ENCODE peak calls at places on chromosomes 13 and 19, in six cellular contexts. One of them, this sample, is unnamed.

GRCh38 chr19:15897738-15898276 is at the start of gene CYP4F2:
- DNase-seq in astrocyte of the spinal cord: no peak
- DNase-seq in endothelial cell of umbilical vein: no peak
- DNase-seq in pancreas: no peak
- DNase-seq in endodermal cell: no peak
- DNase-seq in keratinocyte: no peak
- DNase-seq in this sample: no peak

GRCh38 chr13:27403252-27403678 is 21.2 kb upstream of the GTF3A start:
- DNase-seq in astrocyte of the spinal cord: peak; percentile 50
- DNase-seq in endothelial cell of umbilical vein: no peak
- DNase-seq in pancreas: no peak
- DNase-seq in endodermal cell: no peak
- DNase-seq in keratinocyte: no peak
- DNase-seq in this sample: peak; percentile 56

GRCh38 chr19:19113040-19113541 is 25.2 kb downstream of the TMEM161A start:
- DNase-seq in astrocyte of the spinal cord: peak; percentile 31
- DNase-seq in endothelial cell of umbilical vein: no peak
- DNase-seq in pancreas: no peak
- DNase-seq in endodermal cell: peak; percentile 90
- DNase-seq in keratinocyte: no peak
- DNase-seq in this sample: no peak

GRCh38 chr19:49489601-49490167 is 2.3 kb downstream of the RPL13A start:
- DNase-seq in astrocyte of the spinal cord: no peak
- DNase-seq in endothelial cell of umbilical vein: no peak
- DNase-seq in pancreas: no peak
- DNase-seq in endodermal cell: no peak
- DNase-seq in keratinocyte: no peak
- DNase-seq in this sample: no peak

GRCh38 chr13:43797869-43798268 is 11.1 kb upstream of the ENOX1 start:
- DNase-seq in astrocyte of the spinal cord: no peak
- DNase-seq in endothelial cell of umbilical vein: no peak
- DNase-seq in pancreas: no peak
- DNase-seq in endodermal cell: no peak
- DNase-seq in keratinocyte: no peak
- DNase-seq in this sample: no peak

GRCh38 chr19:41876847-41877489 is at the start of gene CD79A:
- DNase-seq in astrocyte of the spinal cord: no peak
- DNase-seq in endothelial cell of umbilical vein: no peak
- DNase-seq in pancreas: peak; percentile 39
- DNase-seq in endodermal cell: no peak
- DNase-seq in keratinocyte: no peak
- DNase-seq in this sample: no peak

GRCh38 chr19:33194884-33195710 is 967 bp downstream of the LRP3 start:
- DNase-seq in astrocyte of the spinal cord: peak; percentile 16
- DNase-seq in endothelial cell of umbilical vein: no peak
- DNase-seq in pancreas: peak; percentile 80
- DNase-seq in endodermal cell: peak; percentile 73
- DNase-seq in keratinocyte: no peak
- DNase-seq in this sample: no peak

GRCh38 chr13:71374471-71375041 is 492.4 kb downstream of the DACH1 start:
- DNase-seq in astrocyte of the spinal cord: no peak
- DNase-seq in endothelial cell of umbilical vein: no peak
- DNase-seq in pancreas: no peak
- DNase-seq in endodermal cell: no peak
- DNase-seq in keratinocyte: no peak
- DNase-seq in this sample: no peak

GRCh38 chr19:13796301-13797057 is 1.2 kb downstream of the ZSWIM4 start:
- DNase-seq in astrocyte of the spinal cord: peak; percentile 90
- DNase-seq in endothelial cell of umbilical vein: peak; percentile 94
- DNase-seq in pancreas: no peak
- DNase-seq in endodermal cell: peak; percentile 81
- DNase-seq in keratinocyte: no peak
- DNase-seq in this sample: peak; percentile 74

GRCh38 chr13:50468849-50469669 is 374.4 kb downstream of the DLEU7 start:
- DNase-seq in astrocyte of the spinal cord: no peak
- DNase-seq in endothelial cell of umbilical vein: peak; percentile 9
- DNase-seq in pancreas: no peak
- DNase-seq in endodermal cell: no peak
- DNase-seq in keratinocyte: no peak
- DNase-seq in this sample: no peak

GRCh38 chr13:106467406-106468122 is 67.9 kb downstream of the EFNB2 start:
- DNase-seq in astrocyte of the spinal cord: no peak
- DNase-seq in endothelial cell of umbilical vein: no peak
- DNase-seq in pancreas: no peak
- DNase-seq in endodermal cell: peak; percentile 56
- DNase-seq in keratinocyte: no peak
- DNase-seq in this sample: no peak

GRCh38 chr13:44197791-44198770 is 175.5 kb upstream of the SERP2 start:
- DNase-seq in astrocyte of the spinal cord: peak; percentile 33
- DNase-seq in endothelial cell of umbilical vein: no peak
- DNase-seq in pancreas: no peak
- DNase-seq in endodermal cell: no peak
- DNase-seq in keratinocyte: no peak
- DNase-seq in this sample: no peak

GRCh38 chr13:60448907-60449510 is 52.0 kb downstream of the TDRD3 start:
- DNase-seq in astrocyte of the spinal cord: peak; percentile 72
- DNase-seq in endothelial cell of umbilical vein: peak; percentile 75
- DNase-seq in pancreas: no peak
- DNase-seq in endodermal cell: peak; percentile 50
- DNase-seq in keratinocyte: peak; percentile 7
- DNase-seq in this sample: no peak

GRCh38 chr13:109707044-109707794 is 79.2 kb downstream of the IRS2 start:
- DNase-seq in astrocyte of the spinal cord: no peak
- DNase-seq in endothelial cell of umbilical vein: no peak
- DNase-seq in pancreas: no peak
- DNase-seq in endodermal cell: no peak
- DNase-seq in keratinocyte: no peak
- DNase-seq in this sample: no peak

GRCh38 chr19:4352701-4353121 is 9.3 kb downstream of the MPND start:
- DNase-seq in astrocyte of the spinal cord: peak; percentile 60
- DNase-seq in endothelial cell of umbilical vein: peak; percentile 66
- DNase-seq in pancreas: peak; percentile 64
- DNase-seq in endodermal cell: peak; percentile 91
- DNase-seq in keratinocyte: no peak
- DNase-seq in this sample: no peak

GRCh38 chr19:18799389-18799970 is 8.4 kb upstream of the COMP start:
- DNase-seq in astrocyte of the spinal cord: no peak
- DNase-seq in endothelial cell of umbilical vein: no peak
- DNase-seq in pancreas: no peak
- DNase-seq in endodermal cell: no peak
- DNase-seq in keratinocyte: no peak
- DNase-seq in this sample: no peak

GRCh38 chr13:99301056-99301838 is 6.0 kb downstream of the GPR183 start:
- DNase-seq in astrocyte of the spinal cord: no peak
- DNase-seq in endothelial cell of umbilical vein: no peak
- DNase-seq in pancreas: no peak
- DNase-seq in endodermal cell: no peak
- DNase-seq in keratinocyte: no peak
- DNase-seq in this sample: no peak

GRCh38 chr13:112193463-112194166 is 126.7 kb downstream of the SOX1 start:
- DNase-seq in astrocyte of the spinal cord: no peak
- DNase-seq in endothelial cell of umbilical vein: no peak
- DNase-seq in pancreas: no peak
- DNase-seq in endodermal cell: no peak
- DNase-seq in keratinocyte: no peak
- DNase-seq in this sample: no peak

DNA sequence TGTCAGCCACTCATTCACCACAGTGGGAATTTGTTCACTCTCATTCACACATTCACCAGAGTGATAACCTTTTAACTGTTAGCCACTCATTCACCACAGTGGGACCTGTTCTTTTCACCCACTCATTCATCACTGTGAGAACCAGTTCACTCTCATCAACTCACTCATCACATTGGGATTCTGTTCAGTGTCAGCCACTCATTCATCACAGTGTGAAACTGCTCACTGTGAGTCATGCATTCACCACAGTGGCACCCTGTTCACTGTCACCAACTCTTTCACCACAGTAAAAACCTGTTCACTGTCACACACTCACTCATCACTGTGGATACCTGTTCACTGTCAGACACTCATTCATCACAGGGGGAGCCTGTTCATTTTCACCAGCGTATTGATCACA is 43.5 kb upstream of the ZNF85 start:
- DNase-seq in astrocyte of the spinal cord: no peak
- DNase-seq in endothelial cell of umbilical vein: no peak
- DNase-seq in pancreas: no peak
- DNase-seq in endodermal cell: no peak
- DNase-seq in keratinocyte: no peak
- DNase-seq in this sample: no peak
- H3K4me3 ChIP-seq in astrocyte of the spinal cord: no peak overlapping the region
- H3K4me3 ChIP-seq in endothelial cell of umbilical vein: no peak overlapping the region
- H3K4me3 ChIP-seq in pancreas: no peak overlapping the region
- H3K4me3 ChIP-seq in endodermal cell: no peak overlapping the region
- H3K4me3 ChIP-seq in keratinocyte: no peak overlapping the region
- H3K4me3 ChIP-seq in this sample: no peak overlapping the region

DNA sequence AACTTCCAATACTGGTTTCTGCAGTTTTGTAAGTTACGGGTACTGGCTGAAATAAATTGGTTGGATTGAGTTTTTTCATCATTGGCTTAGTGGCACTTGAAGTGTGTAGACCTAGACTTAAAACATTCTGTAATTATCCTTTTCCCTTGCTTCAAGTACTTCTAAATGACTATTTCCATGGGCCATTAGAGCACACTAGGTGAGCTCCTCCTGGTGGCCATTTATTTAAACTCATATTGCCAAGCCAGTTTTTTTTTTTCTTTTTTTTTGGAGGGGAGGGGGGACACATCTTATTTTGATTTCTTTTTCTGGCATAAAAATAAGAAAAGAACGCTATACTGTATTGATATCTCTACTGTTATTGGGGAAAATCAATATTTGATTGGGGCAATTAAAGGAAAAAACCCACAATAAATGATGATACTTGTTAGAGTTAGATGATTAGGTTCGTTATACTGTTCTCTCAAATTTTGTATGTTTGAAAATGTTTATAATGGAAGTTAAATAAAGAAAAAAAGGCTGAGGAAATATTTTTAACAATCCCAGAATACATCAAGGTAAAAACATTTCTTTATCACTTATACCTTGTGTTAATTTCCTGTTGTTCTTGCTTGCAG is 82.9 kb downstream of the PDS5B start:
- DNase-seq in astrocyte of the spinal cord: peak; percentile 71
- DNase-seq in endothelial cell of umbilical vein: peak; percentile 61
- DNase-seq in pancreas: no peak
- DNase-seq in endodermal cell: no peak
- DNase-seq in keratinocyte: no peak
- DNase-seq in this sample: no peak
- TF ChIP-seq CTCF in astrocyte of the spinal cord: peak; percentile 70
- TF ChIP-seq CTCF in endothelial cell of umbilical vein: peak; percentile 44
- TF ChIP-seq CTCF in pancreas: peak; percentile 43
- TF ChIP-seq CTCF in endodermal cell: peak; percentile 91
- TF ChIP-seq CTCF in keratinocyte: peak; percentile 63
- TF ChIP-seq CTCF in this sample: peak; percentile 79

GRCh38 chr13:83297591-83298305 is 584.5 kb downstream of the SLITRK1 start:
- DNase-seq in astrocyte of the spinal cord: no peak
- DNase-seq in endothelial cell of umbilical vein: no peak
- DNase-seq in pancreas: no peak
- DNase-seq in endodermal cell: no peak
- DNase-seq in keratinocyte: no peak
- DNase-seq in this sample: peak; percentile 22

GRCh38 chr13:83295684-83296083 is 586.6 kb downstream of the SLITRK1 start:
- DNase-seq in astrocyte of the spinal cord: no peak
- DNase-seq in endothelial cell of umbilical vein: no peak
- DNase-seq in pancreas: no peak
- DNase-seq in endodermal cell: no peak
- DNase-seq in keratinocyte: no peak
- DNase-seq in this sample: no peak

GRCh38 chr13:83298636-83299035 is 583.6 kb downstream of the SLITRK1 start:
- DNase-seq in astrocyte of the spinal cord: no peak
- DNase-seq in endothelial cell of umbilical vein: no peak
- DNase-seq in pancreas: no peak
- DNase-seq in endodermal cell: no peak
- DNase-seq in keratinocyte: no peak
- DNase-seq in this sample: no peak
- H3K4me3 ChIP-seq in astrocyte of the spinal cord: no peak overlapping the region
- H3K4me3 ChIP-seq in endothelial cell of umbilical vein: no peak overlapping the region
- H3K4me3 ChIP-seq in pancreas: no peak overlapping the region
- H3K4me3 ChIP-seq in endodermal cell: no peak overlapping the region
- H3K4me3 ChIP-seq in keratinocyte: no peak overlapping the region
- H3K4me3 ChIP-seq in this sample: no peak overlapping the region

DNA sequence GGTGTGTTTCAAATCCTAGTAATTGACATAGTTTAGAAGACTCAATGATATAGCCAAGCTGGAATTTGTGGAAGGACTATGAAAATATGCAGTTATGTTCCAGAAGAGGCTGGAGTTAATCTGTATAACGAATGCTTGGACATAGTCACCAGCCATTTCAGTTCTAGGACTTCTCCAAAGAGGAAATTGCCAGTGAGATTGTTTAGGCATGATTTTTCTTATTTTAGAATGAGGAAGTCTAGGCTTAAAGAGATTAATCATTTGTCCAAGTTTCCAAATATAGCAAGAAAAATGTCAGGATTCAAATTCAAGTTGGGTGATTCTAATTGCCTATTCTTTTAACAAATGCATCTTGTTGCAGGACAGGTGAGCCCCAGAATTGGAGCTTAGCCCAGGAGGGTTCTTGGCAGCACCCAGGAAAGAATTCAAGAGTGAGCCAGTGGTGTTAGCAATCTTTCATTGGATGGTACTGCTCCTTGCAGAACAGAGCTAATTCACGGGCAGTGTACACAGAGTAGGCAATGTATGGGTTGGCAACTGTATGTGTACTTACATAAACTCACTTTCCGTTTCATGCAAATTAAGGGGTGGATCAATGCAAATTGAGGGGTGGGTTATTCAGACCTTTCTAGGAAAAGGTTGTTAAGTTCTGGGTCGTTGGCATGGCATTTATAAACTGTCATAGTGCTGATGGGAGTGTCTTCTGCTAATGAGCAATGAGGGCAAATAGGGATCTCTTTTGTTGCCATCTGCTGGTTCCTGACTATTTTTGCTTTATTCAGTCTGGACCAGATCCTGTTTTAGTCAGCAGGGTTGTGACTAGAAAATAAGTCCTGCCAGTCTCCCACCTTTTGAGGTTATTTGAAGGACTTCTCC is 763.2 kb upstream of the SLITRK1 start:
- DNase-seq in astrocyte of the spinal cord: peak; percentile 50
- DNase-seq in endothelial cell of umbilical vein: no peak
- DNase-seq in pancreas: no peak
- DNase-seq in endodermal cell: no peak
- DNase-seq in keratinocyte: no peak
- DNase-seq in this sample: no peak
- TF ChIP-seq CTCF in astrocyte of the spinal cord: no peak
- TF ChIP-seq CTCF in endothelial cell of umbilical vein: no peak
- TF ChIP-seq CTCF in pancreas: no peak
- TF ChIP-seq CTCF in endodermal cell: no peak
- TF ChIP-seq CTCF in keratinocyte: no peak
- TF ChIP-seq CTCF in this sample: no peak

DNA sequence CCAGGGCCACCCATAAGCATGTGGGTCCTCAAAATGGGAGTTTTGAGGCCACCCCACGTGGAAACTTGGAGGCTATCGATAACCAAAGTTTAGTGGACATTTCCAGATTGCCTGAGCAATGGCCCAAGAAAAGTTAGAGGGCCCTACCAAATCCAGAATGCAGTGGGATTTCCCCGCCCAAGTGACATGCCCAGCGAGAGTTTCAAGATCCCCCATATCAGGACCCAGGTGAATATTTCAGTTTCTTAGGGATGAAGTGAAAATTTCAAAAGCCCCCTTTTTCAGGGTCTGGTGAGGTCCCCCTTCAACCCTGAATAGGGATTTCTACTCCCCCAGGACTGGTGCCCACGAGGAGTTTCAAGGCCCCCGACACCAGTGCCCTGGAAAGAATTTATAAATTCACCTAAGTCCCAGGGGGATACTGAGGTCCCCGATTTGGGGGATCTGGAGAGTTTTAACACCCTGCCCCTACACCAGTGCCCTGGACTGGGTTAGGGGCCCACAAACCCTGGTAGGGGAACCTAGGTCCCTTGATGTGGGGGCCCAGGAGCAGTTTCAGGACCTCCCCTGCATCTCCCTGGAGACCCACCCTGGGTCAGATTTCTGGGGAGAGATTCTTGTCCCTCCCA is 695 bp downstream of the BST2 start:
- DNase-seq in astrocyte of the spinal cord: no peak
- DNase-seq in endothelial cell of umbilical vein: no peak
- DNase-seq in pancreas: no peak
- DNase-seq in endodermal cell: no peak
- DNase-seq in keratinocyte: no peak
- DNase-seq in this sample: no peak
- H3K4me3 ChIP-seq in astrocyte of the spinal cord: no peak overlapping the region
- H3K4me3 ChIP-seq in endothelial cell of umbilical vein: peak overlapping the region; percentile 20
- H3K4me3 ChIP-seq in pancreas: peak overlapping the region; percentile 5
- H3K4me3 ChIP-seq in endodermal cell: peak overlapping the region; percentile 98
- H3K4me3 ChIP-seq in keratinocyte: no peak overlapping the region
- H3K4me3 ChIP-seq in this sample: peak overlapping the region; percentile 45